ENCODE peak calls at places on chromosome 4, in four cellular contexts. O is ACHN, H is NCI-H2107, F is HT-29. L is an unnamed sample.

GRCh38 chr4:169202143-169202699 is 68.5 kb downstream of the SH3RF1 start:
- DNase-seq in O (peak), H (no peak), F (no peak), L (no peak)

GRCh38 chr4:154132406-154132805 is 343.5 kb upstream of the SFRP2 start:
- DNase-seq in O (no peak), H (no peak), F (no peak), L (no peak)

GRCh38 chr4:121096629-121097028 is 24.3 kb upstream of the NDNF start:
- DNase-seq in O (peak), H (no peak), F (peak), L (no peak)

GRCh38 chr4:165874799-165875371 is 1.8 kb downstream of the TLL1 start:
- DNase-seq in O (peak), H (no peak), F (no peak), L (no peak)

GRCh38 chr4:102869569-102870227 is 906 bp downstream of the CISD2 start:
- DNase-seq in O (no peak), H (no peak), F (peak), L (no peak)

GRCh38 chr4:102778720-102779119 is 18.0 kb upstream of the MANBA start:
- DNase-seq in O (no peak), H (no peak), F (peak), L (no peak)

GRCh38 chr4:45327544-45327943 is 601.2 kb upstream of the GNPDA2 start:
- DNase-seq in O (no peak), H (no peak), F (no peak), L (no peak)

GRCh38 chr4:122826000-122826595 is 533 bp upstream of the FGF2 start:
- DNase-seq in O (peak), H (no peak), F (no peak), L (no peak)

GRCh38 chr4:122533841-122534240 is 77.3 kb upstream of the IL2 start:
- DNase-seq in O (no peak), H (no peak), F (no peak), L (no peak)

GRCh38 chr4:126807132-126807531 is 825.6 kb upstream of the INTU start:
- DNase-seq in O (no peak), H (no peak), F (no peak), L (no peak)

GRCh38 chr4:54225671-54226398 is 3.3 kb upstream of the PDGFRA start:
- DNase-seq in O (no peak), H (no peak), F (no peak), L (peak)

L was measured in ovary.